ENCODE peak calls at places on chromosomes 16 and 17, in eight cellular contexts. One of them, this sample, is unnamed. For H3K27me3, the result is how much of the 10 kb centered on the place peaks cover.

GRCh38 chr17:76153202-76153601 is 12.2 kb upstream of the FOXJ1 start:
- DNase-seq in NT2/D1: no peak
- DNase-seq in prostate gland: no peak
- DNase-seq in heart right ventricle: no peak
- DNase-seq in IMR-90: no peak
- DNase-seq in adipocyte: no peak
- DNase-seq in heart left ventricle: no peak
- DNase-seq in neural progenitor cell: no peak
- DNase-seq in this sample: no peak

GRCh38 chr16:82782715-82783251 is 156.0 kb downstream of the CDH13 start:
- DNase-seq in heart left ventricle: no peak
- DNase-seq in NT2/D1: peak
- DNase-seq in neural progenitor cell: peak
- DNase-seq in IMR-90: no peak
- DNase-seq in adipocyte: no peak
- DNase-seq in heart right ventricle: peak
- DNase-seq in prostate gland: peak
- DNase-seq in this sample: no peak

GRCh38 chr16:61366006-61366405 is 670.2 kb downstream of the CDH8 start:
- DNase-seq in adipocyte: no peak
- DNase-seq in IMR-90: no peak
- DNase-seq in heart right ventricle: no peak
- DNase-seq in NT2/D1: no peak
- DNase-seq in neural progenitor cell: peak
- DNase-seq in heart left ventricle: no peak
- DNase-seq in prostate gland: no peak
- DNase-seq in this sample: no peak

GRCh38 chr16:56789360-56789759 is 59.4 kb downstream of the NUP93 start:
- DNase-seq in NT2/D1: no peak
- DNase-seq in adipocyte: peak
- DNase-seq in IMR-90: peak
- DNase-seq in neural progenitor cell: no peak
- DNase-seq in heart left ventricle: no peak
- DNase-seq in heart right ventricle: peak
- DNase-seq in prostate gland: peak
- DNase-seq in this sample: no peak

GRCh38 chr16:11256657-11257130 is 690 bp upstream of the SOCS1 start:
- DNase-seq in NT2/D1: no peak
- DNase-seq in neural progenitor cell: peak
- DNase-seq in IMR-90: peak
- DNase-seq in adipocyte: peak
- DNase-seq in prostate gland: peak
- DNase-seq in heart right ventricle: peak
- DNase-seq in heart left ventricle: peak
- DNase-seq in this sample: no peak

GRCh38 chr17:38883592-38884526 is 14.0 kb downstream of the LASP1 start:
- DNase-seq in neural progenitor cell: peak
- DNase-seq in adipocyte: no peak
- DNase-seq in heart right ventricle: no peak
- DNase-seq in IMR-90: no peak
- DNase-seq in prostate gland: no peak
- DNase-seq in heart left ventricle: no peak
- DNase-seq in NT2/D1: no peak
- DNase-seq in this sample: no peak

GRCh38 chr17:65498831-65499230 is 62.6 kb downstream of the AXIN2 start:
- DNase-seq in prostate gland: no peak
- DNase-seq in NT2/D1: no peak
- DNase-seq in neural progenitor cell: peak
- DNase-seq in heart left ventricle: no peak
- DNase-seq in heart right ventricle: no peak
- DNase-seq in IMR-90: no peak
- DNase-seq in adipocyte: no peak
- DNase-seq in this sample: no peak

GRCh38 chr16:55392701-55393100 is 68.7 kb downstream of the IRX6 start:
- DNase-seq in IMR-90: no peak
- DNase-seq in NT2/D1: no peak
- DNase-seq in neural progenitor cell: no peak
- DNase-seq in prostate gland: no peak
- DNase-seq in adipocyte: no peak
- DNase-seq in heart right ventricle: no peak
- DNase-seq in heart left ventricle: no peak
- DNase-seq in this sample: no peak

GRCh38 chr17:3685174-3685812 is 10.7 kb downstream of the P2RX5 start:
- DNase-seq in adipocyte: no peak
- DNase-seq in heart right ventricle: no peak
- DNase-seq in prostate gland: no peak
- DNase-seq in heart left ventricle: no peak
- DNase-seq in NT2/D1: no peak
- DNase-seq in neural progenitor cell: no peak
- DNase-seq in IMR-90: no peak
- DNase-seq in this sample: no peak

GRCh38 chr16:9874233-9874632 is 308.0 kb downstream of the GRIN2A start:
- DNase-seq in heart right ventricle: no peak
- DNase-seq in IMR-90: no peak
- DNase-seq in heart left ventricle: no peak
- DNase-seq in NT2/D1: peak
- DNase-seq in prostate gland: no peak
- DNase-seq in adipocyte: no peak
- DNase-seq in neural progenitor cell: peak
- DNase-seq in this sample: no peak

GRCh38 chr16:7449306-7449705 is 116.7 kb downstream of the RBFOX1 start:
- DNase-seq in adipocyte: no peak
- DNase-seq in prostate gland: no peak
- DNase-seq in NT2/D1: no peak
- DNase-seq in heart left ventricle: no peak
- DNase-seq in IMR-90: no peak
- DNase-seq in heart right ventricle: no peak
- DNase-seq in neural progenitor cell: no peak
- DNase-seq in this sample: no peak

GRCh38 chr17:80264048-80264792 is 3.6 kb downstream of the RNF213 start:
- DNase-seq in heart right ventricle: no peak
- DNase-seq in prostate gland: no peak
- DNase-seq in IMR-90: no peak
- DNase-seq in adipocyte: no peak
- DNase-seq in neural progenitor cell: no peak
- DNase-seq in NT2/D1: no peak
- DNase-seq in heart left ventricle: no peak
- DNase-seq in this sample: no peak

GRCh38 chr17:62892870-62893338 is 73.1 kb upstream of the TANC2 start:
- DNase-seq in prostate gland: peak
- DNase-seq in neural progenitor cell: no peak
- DNase-seq in heart right ventricle: no peak
- DNase-seq in adipocyte: peak
- DNase-seq in IMR-90: peak
- DNase-seq in heart left ventricle: no peak
- DNase-seq in NT2/D1: no peak
- DNase-seq in this sample: no peak

GRCh38 chr17:32349854-32350661 is at the start of gene ZNF207:
- DNase-seq in neural progenitor cell: peak
- DNase-seq in adipocyte: peak
- DNase-seq in NT2/D1: peak
- DNase-seq in prostate gland: peak
- DNase-seq in heart right ventricle: peak
- DNase-seq in heart left ventricle: peak
- DNase-seq in IMR-90: peak
- DNase-seq in this sample: peak

GRCh38 chr16:62208934-62209333 is 172.7 kb upstream of the CDH8 start:
- DNase-seq in heart right ventricle: no peak
- DNase-seq in prostate gland: no peak
- DNase-seq in adipocyte: no peak
- DNase-seq in neural progenitor cell: no peak
- DNase-seq in heart left ventricle: no peak
- DNase-seq in IMR-90: no peak
- DNase-seq in NT2/D1: no peak
- DNase-seq in this sample: no peak

GRCh38 chr17:77742579-77742978 is 215.9 kb upstream of the TNRC6C start:
- DNase-seq in IMR-90: no peak
- DNase-seq in adipocyte: no peak
- DNase-seq in neural progenitor cell: peak
- DNase-seq in heart right ventricle: no peak
- DNase-seq in prostate gland: no peak
- DNase-seq in NT2/D1: peak
- DNase-seq in heart left ventricle: no peak
- DNase-seq in this sample: no peak

GRCh38 chr17:7383742-7384488 is 3.0 kb downstream of the TNK1 start:
- DNase-seq in NT2/D1: no peak
- DNase-seq in heart right ventricle: peak
- DNase-seq in neural progenitor cell: peak
- DNase-seq in adipocyte: peak
- DNase-seq in prostate gland: no peak
- DNase-seq in IMR-90: peak
- DNase-seq in heart left ventricle: peak
- DNase-seq in this sample: no peak

GRCh38 chr16:20074089-20074956 is 633 bp upstream of the GPR139 start:
- DNase-seq in adipocyte: no peak
- DNase-seq in neural progenitor cell: peak
- DNase-seq in heart right ventricle: no peak
- DNase-seq in IMR-90: no peak
- DNase-seq in NT2/D1: no peak
- DNase-seq in prostate gland: no peak
- DNase-seq in heart left ventricle: no peak
- DNase-seq in this sample: no peak

GRCh38 chr16:60642956-60643355 is 1393.3 kb downstream of the CDH8 start:
- DNase-seq in heart left ventricle: no peak
- DNase-seq in neural progenitor cell: no peak
- DNase-seq in IMR-90: no peak
- DNase-seq in NT2/D1: no peak
- DNase-seq in prostate gland: no peak
- DNase-seq in heart right ventricle: no peak
- DNase-seq in adipocyte: no peak
- DNase-seq in this sample: no peak

GRCh38 chr17:19386974-19387920 is at the start of gene MFAP4:
- DNase-seq in prostate gland: no peak
- DNase-seq in adipocyte: peak
- DNase-seq in heart right ventricle: peak
- DNase-seq in NT2/D1: no peak
- DNase-seq in IMR-90: peak
- DNase-seq in neural progenitor cell: peak
- DNase-seq in heart left ventricle: peak
- DNase-seq in this sample: no peak

GRCh38 chr17:42937712-42938596 is 26.3 kb downstream of the AARSD1 start:
- DNase-seq in adipocyte: peak
- DNase-seq in NT2/D1: peak
- DNase-seq in heart left ventricle: no peak
- DNase-seq in prostate gland: no peak
- DNase-seq in heart right ventricle: no peak
- DNase-seq in neural progenitor cell: peak
- DNase-seq in IMR-90: peak
- DNase-seq in this sample: no peak

GRCh38 chr17:66398059-66398458 is 95.6 kb downstream of the PRKCA start:
- DNase-seq in heart left ventricle: no peak
- DNase-seq in prostate gland: no peak
- DNase-seq in heart right ventricle: no peak
- DNase-seq in neural progenitor cell: no peak
- DNase-seq in IMR-90: no peak
- DNase-seq in NT2/D1: no peak
- DNase-seq in adipocyte: no peak
- DNase-seq in this sample: no peak

GRCh38 chr16:4241601-4242270 is at the start of gene SRL:
- DNase-seq in IMR-90: no peak
- DNase-seq in heart right ventricle: peak
- DNase-seq in neural progenitor cell: no peak
- DNase-seq in heart left ventricle: no peak
- DNase-seq in prostate gland: no peak
- DNase-seq in NT2/D1: no peak
- DNase-seq in adipocyte: no peak
- DNase-seq in this sample: no peak

GRCh38 chr16:81442909-81443687 is 1.5 kb upstream of the CMIP start:
- DNase-seq in heart right ventricle: no peak
- DNase-seq in adipocyte: no peak
- DNase-seq in heart left ventricle: no peak
- DNase-seq in NT2/D1: no peak
- DNase-seq in neural progenitor cell: no peak
- DNase-seq in prostate gland: no peak
- DNase-seq in IMR-90: no peak
- DNase-seq in this sample: no peak
- H3K27me3 ChIP-seq in heart right ventricle: under half
- H3K27me3 ChIP-seq in adipocyte: under half
- H3K27me3 ChIP-seq in heart left ventricle: under half
- H3K27me3 ChIP-seq in NT2/D1: under half
- H3K27me3 ChIP-seq in neural progenitor cell: under half
- H3K27me3 ChIP-seq in prostate gland: under half
- H3K27me3 ChIP-seq in IMR-90: under half
- H3K27me3 ChIP-seq in this sample: under half

GRCh38 chr17:45784583-45785372 is 658 bp downstream of the CRHR1 start:
- DNase-seq in neural progenitor cell: peak
- DNase-seq in NT2/D1: no peak
- DNase-seq in prostate gland: peak
- DNase-seq in heart right ventricle: peak
- DNase-seq in heart left ventricle: no peak
- DNase-seq in adipocyte: peak
- DNase-seq in IMR-90: no peak
- DNase-seq in this sample: no peak
- H3K27me3 ChIP-seq in neural progenitor cell: half or more
- H3K27me3 ChIP-seq in NT2/D1: half or more
- H3K27me3 ChIP-seq in prostate gland: under half
- H3K27me3 ChIP-seq in heart right ventricle: half or more
- H3K27me3 ChIP-seq in heart left ventricle: under half
- H3K27me3 ChIP-seq in adipocyte: half or more
- H3K27me3 ChIP-seq in IMR-90: half or more
- H3K27me3 ChIP-seq in this sample: under half

DNA sequence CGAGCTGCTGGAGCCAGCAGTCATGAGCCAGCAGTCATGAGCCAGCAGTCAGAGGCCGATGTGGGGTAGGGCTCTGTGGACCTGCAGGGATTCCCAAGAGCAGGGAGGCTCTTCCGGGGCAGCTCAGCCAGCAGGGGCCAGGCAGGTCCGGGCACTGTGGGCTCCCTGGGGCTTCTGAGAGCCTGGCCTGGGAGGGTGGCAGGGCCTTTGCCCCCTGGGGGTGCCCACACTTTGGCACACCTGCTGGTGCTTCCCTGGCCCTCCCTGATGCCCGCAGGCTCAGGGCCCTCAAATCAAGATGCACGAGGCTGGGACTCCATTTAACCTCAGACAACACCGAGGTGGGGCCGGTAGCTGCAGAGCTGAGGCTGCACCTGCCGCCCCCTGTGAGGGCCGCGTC is 18.1 kb downstream of the SOX8 start:
- DNase-seq in adipocyte: no peak
- DNase-seq in heart left ventricle: no peak
- DNase-seq in heart right ventricle: no peak
- DNase-seq in NT2/D1: no peak
- DNase-seq in prostate gland: no peak
- DNase-seq in neural progenitor cell: no peak
- DNase-seq in IMR-90: no peak
- DNase-seq in this sample: no peak
- H3K27me3 ChIP-seq in adipocyte: under half
- H3K27me3 ChIP-seq in heart left ventricle: under half
- H3K27me3 ChIP-seq in heart right ventricle: under half
- H3K27me3 ChIP-seq in NT2/D1: under half
- H3K27me3 ChIP-seq in prostate gland: under half
- H3K27me3 ChIP-seq in neural progenitor cell: under half
- H3K27me3 ChIP-seq in IMR-90: half or more
- H3K27me3 ChIP-seq in this sample: under half

GRCh38 chr17:36107660-36108059 is 4.0 kb downstream of the CCL4 start:
- DNase-seq in heart left ventricle: no peak
- DNase-seq in heart right ventricle: no peak
- DNase-seq in adipocyte: no peak
- DNase-seq in IMR-90: no peak
- DNase-seq in prostate gland: no peak
- DNase-seq in neural progenitor cell: no peak
- DNase-seq in NT2/D1: no peak
- DNase-seq in this sample: no peak
- H3K27me3 ChIP-seq in heart left ventricle: under half
- H3K27me3 ChIP-seq in heart right ventricle: under half
- H3K27me3 ChIP-seq in adipocyte: under half
- H3K27me3 ChIP-seq in IMR-90: under half
- H3K27me3 ChIP-seq in prostate gland: under half
- H3K27me3 ChIP-seq in neural progenitor cell: under half
- H3K27me3 ChIP-seq in NT2/D1: under half
- H3K27me3 ChIP-seq in this sample: under half

GRCh38 chr16:86296263-86296662 is 214.1 kb upstream of the FOXF1 start:
- DNase-seq in IMR-90: no peak
- DNase-seq in adipocyte: no peak
- DNase-seq in heart left ventricle: no peak
- DNase-seq in prostate gland: no peak
- DNase-seq in NT2/D1: no peak
- DNase-seq in heart right ventricle: no peak
- DNase-seq in neural progenitor cell: no peak
- DNase-seq in this sample: no peak
- H3K27me3 ChIP-seq in IMR-90: under half
- H3K27me3 ChIP-seq in adipocyte: half or more
- H3K27me3 ChIP-seq in heart left ventricle: under half
- H3K27me3 ChIP-seq in prostate gland: under half
- H3K27me3 ChIP-seq in NT2/D1: under half
- H3K27me3 ChIP-seq in heart right ventricle: half or more
- H3K27me3 ChIP-seq in neural progenitor cell: half or more
- H3K27me3 ChIP-seq in this sample: under half